ENCODE peak calls at places on chromosomes 12 and 14, in eight cellular contexts. A is RKO, E is AG08395, I is left ventricle myocardium inferior, F is NCI-H1436 treated with DMSO at 0.1 percent for 48 hours, H is tibial artery, Y is mammary epithelial cell, P is lower leg skin. L is an unnamed sample.

GRCh38 chr12:117580718-117581062 is 219.3 kb upstream of the NOS1 start:
- DNase-seq in H (peak; percentile 79), E (peak; percentile 48), P (peak; percentile 86), Y (no peak), F (no peak), I (peak; percentile 33), A (peak; percentile 20), L (peak; percentile 50)

GRCh38 chr12:53065975-53066593 is 13.1 kb downstream of the SPRYD3 start:
- DNase-seq in I (peak; percentile 81), H (peak; percentile 92), F (no peak), Y (peak; percentile 55), P (peak; percentile 96), E (peak; percentile 91), A (peak; percentile 77), L (peak; percentile 86)

GRCh38 chr12:110067531-110067930 is 19.2 kb upstream of the C12orf76 start:
- DNase-seq in Y (no peak), F (no peak), A (peak; percentile 30), E (no peak), P (no peak), H (no peak), I (no peak), L (no peak)

GRCh38 chr12:43306066-43306465 is 245.9 kb downstream of the ADAMTS20 start:
- DNase-seq in Y (peak; percentile 99), H (no peak), E (peak; percentile 61), I (no peak), F (no peak), A (peak; percentile 39), P (no peak), L (no peak)

GRCh38 chr14:21714318-21714929 is 40.8 kb upstream of the OR4E1 start:
- DNase-seq in F (no peak), H (no peak), P (no peak), I (no peak), A (no peak), Y (no peak), E (no peak), L (no peak)

GRCh38 chr12:8675471-8676083 is 13.0 kb upstream of the MFAP5 start:
- DNase-seq in H (no peak), F (no peak), P (no peak), A (no peak), I (no peak), E (no peak), Y (no peak), L (no peak)

GRCh38 chr12:5017638-5018348 is 25.9 kb upstream of the KCNA5 start:
- DNase-seq in Y (no peak), P (no peak), E (no peak), F (no peak), H (no peak), I (no peak), A (no peak), L (no peak)

GRCh38 chr12:123028475-123028874 is 48.0 kb downstream of the ARL6IP4 start:
- DNase-seq in P (no peak), Y (no peak), I (no peak), F (no peak), E (no peak), H (no peak), A (no peak), L (no peak)

GRCh38 chr12:132075714-132076553 is 68.2 kb downstream of the DDX51 start:
- DNase-seq in E (no peak), H (no peak), I (no peak), F (no peak), P (peak; percentile 61), A (no peak), Y (no peak), L (no peak)

GRCh38 chr12:102528111-102528510 is 47.7 kb upstream of the IGF1 start:
- DNase-seq in F (no peak), P (no peak), A (no peak), E (peak; percentile 38), H (no peak), Y (no peak), I (no peak), L (no peak)

L was measured in heart right ventricle.